ENCODE peak calls at places on chromosomes 7 and 10, in eight cellular contexts. L, J, D, E, N, Z, A and T are unnamed samples. For H3K27me3, the result is how much of the 10 kb centered on the place peaks cover.

GRCh38 chr10:4130685-4131084 is 345.7 kb upstream of the KLF6 start:
- DNase-seq in L (no peak), J (no peak), D (no peak), E (no peak), N (no peak), Z (no peak), A (no peak), T (no peak)

GRCh38 chr10:84352251-84352842 is 24.0 kb downstream of the CCSER2 start:
- DNase-seq in L (no peak), J (peak), D (peak), E (peak), N (peak), Z (no peak), A (no peak), T (peak)

GRCh38 chr10:11424456-11425287 is 186.8 kb downstream of the USP6NL start:
- DNase-seq in L (peak), J (peak), D (peak), E (peak), N (no peak), Z (no peak), A (no peak), T (peak)

GRCh38 chr7:30163231-30163894 is 28.6 kb downstream of the MTURN start:
- DNase-seq in L (no peak), J (no peak), D (no peak), E (no peak), N (no peak), Z (no peak), A (no peak), T (no peak)

GRCh38 chr10:285216-285967 is 150.1 kb downstream of the ZMYND11 start:
- DNase-seq in L (no peak), J (no peak), D (no peak), E (no peak), N (no peak), Z (no peak), A (no peak), T (no peak)

GRCh38 chr10:113767222-113767621 is 15.7 kb downstream of the PLEKHS1 start:
- DNase-seq in L (no peak), J (no peak), D (no peak), E (no peak), N (no peak), Z (no peak), A (no peak), T (no peak)

GRCh38 chr7:17716816-17717215 is 223.5 kb downstream of the SNX13 start:
- DNase-seq in L (no peak), J (no peak), D (no peak), E (no peak), N (no peak), Z (no peak), A (no peak), T (no peak)

GRCh38 chr10:22251751-22252285 is 34.0 kb upstream of the EBLN1 start:
- DNase-seq in L (no peak), J (peak), D (peak), E (peak), N (peak), Z (peak), A (no peak), T (peak)

GRCh38 chr10:97042716-97043562 is 142.8 kb downstream of the SLIT1 start:
- DNase-seq in L (no peak), J (peak), D (no peak), E (no peak), N (peak), Z (no peak), A (no peak), T (no peak)

GRCh38 chr10:42943025-42943818 is 133.6 kb upstream of the RET start:
- DNase-seq in L (no peak), J (no peak), D (no peak), E (peak), N (no peak), Z (peak), A (no peak), T (no peak)

GRCh38 chr7:50330701-50331100 is 26.2 kb downstream of the IKZF1 start:
- DNase-seq in L (no peak), J (no peak), D (no peak), E (no peak), N (no peak), Z (no peak), A (no peak), T (no peak)

GRCh38 chr7:7639847-7640220 is 718 bp upstream of the UMAD1 start:
- DNase-seq in L (no peak), J (no peak), D (peak), E (no peak), N (no peak), Z (no peak), A (no peak), T (no peak)

GRCh38 chr10:6667679-6668270 is 87.7 kb upstream of the PRKCQ start:
- DNase-seq in L (no peak), J (peak), D (peak), E (no peak), N (no peak), Z (no peak), A (no peak), T (peak)

GRCh38 chr10:87654212-87654611 is 5.5 kb upstream of the PAPSS2 start:
- DNase-seq in L (no peak), J (no peak), D (no peak), E (peak), N (no peak), Z (no peak), A (no peak), T (no peak)

GRCh38 chr7:12623885-12624498 is 53.5 kb downstream of the SCIN start:
- DNase-seq in L (no peak), J (peak), D (peak), E (no peak), N (no peak), Z (no peak), A (no peak), T (no peak)

GRCh38 chr10:8908013-8908412 is 853.5 kb downstream of the GATA3 start:
- DNase-seq in L (no peak), J (no peak), D (no peak), E (no peak), N (no peak), Z (no peak), A (no peak), T (no peak)

GRCh38 chr10:111077715-111078504 is 1.1 kb downstream of the ADRA2A start:
- DNase-seq in L (no peak), J (peak), D (peak), E (no peak), N (no peak), Z (no peak), A (no peak), T (peak)

GRCh38 chr10:34628174-34628802 is 186.8 kb downstream of the PARD3 start:
- DNase-seq in L (no peak), J (no peak), D (peak), E (peak), N (peak), Z (no peak), A (no peak), T (no peak)

GRCh38 chr7:1291846-1292765 is 59.4 kb downstream of the UNCX start:
- DNase-seq in L (no peak), J (no peak), D (no peak), E (no peak), N (peak), Z (no peak), A (no peak), T (no peak)

GRCh38 chr7:102843850-102844249 is 69.0 kb upstream of the LRRC17 start:
- DNase-seq in L (no peak), J (no peak), D (no peak), E (no peak), N (no peak), Z (no peak), A (no peak), T (no peak)

GRCh38 chr10:91345716-91346115 is 64.4 kb upstream of the HECTD2 start:
- DNase-seq in L (no peak), J (no peak), D (no peak), E (no peak), N (no peak), Z (no peak), A (no peak), T (no peak)

GRCh38 chr10:122475130-122475529 is 13.8 kb downstream of the HTRA1 start:
- DNase-seq in L (no peak), J (peak), D (no peak), E (no peak), N (peak), Z (no peak), A (peak), T (peak)

GRCh38 chr7:135939268-135939667 is 37.9 kb downstream of the MTPN start:
- DNase-seq in L (no peak), J (peak), D (no peak), E (no peak), N (no peak), Z (no peak), A (no peak), T (no peak)

GRCh38 chr7:122736183-122736582 is 33.5 kb upstream of the RNF148 start:
- DNase-seq in L (no peak), J (no peak), D (no peak), E (no peak), N (no peak), Z (no peak), A (no peak), T (no peak)

GRCh38 chr7:7117935-7118586 is 64.3 kb upstream of the C1GALT1 start:
- DNase-seq in L (no peak), J (no peak), D (no peak), E (no peak), N (no peak), Z (no peak), A (no peak), T (no peak)

GRCh38 chr10:102327002-102327401 is 68.5 kb upstream of the NFKB2 start:
- DNase-seq in L (no peak), J (peak), D (no peak), E (no peak), N (no peak), Z (no peak), A (no peak), T (no peak)

GRCh38 chr7:155979566-155979965 is 167.3 kb upstream of the SHH start:
- DNase-seq in L (no peak), J (no peak), D (no peak), E (peak), N (no peak), Z (peak), A (no peak), T (no peak)

GRCh38 chr7:24316340-24316739 is 32.4 kb downstream of the NPY start:
- DNase-seq in L (no peak), J (no peak), D (no peak), E (no peak), N (no peak), Z (no peak), A (no peak), T (no peak)

GRCh38 chr7:47404005-47404404 is 177.9 kb downstream of the TNS3 start:
- DNase-seq in L (no peak), J (no peak), D (no peak), E (peak), N (no peak), Z (no peak), A (no peak), T (no peak)

GRCh38 chr7:2046581-2047271 is 186.0 kb downstream of the MAD1L1 start:
- DNase-seq in L (no peak), J (no peak), D (no peak), E (no peak), N (peak), Z (no peak), A (no peak), T (no peak)

GRCh38 chr10:115936926-115937755 is 335.9 kb downstream of the GFRA1 start:
- DNase-seq in L (no peak), J (no peak), D (no peak), E (no peak), N (no peak), Z (no peak), A (no peak), T (no peak)

GRCh38 chr7:571096-572012 is 51.7 kb upstream of the PDGFA start:
- DNase-seq in L (no peak), J (peak), D (no peak), E (no peak), N (no peak), Z (no peak), A (no peak), T (no peak)

GRCh38 chr10:87646192-87646909 is 13.3 kb upstream of the PAPSS2 start:
- DNase-seq in L (no peak), J (no peak), D (no peak), E (no peak), N (no peak), Z (no peak), A (no peak), T (no peak)

GRCh38 chr10:44715081-44715480 is 196.1 kb upstream of the TMEM72 start:
- DNase-seq in L (no peak), J (no peak), D (no peak), E (no peak), N (no peak), Z (no peak), A (no peak), T (no peak)

GRCh38 chr7:75985518-75986146 is 8.8 kb downstream of the TMEM120A start:
- DNase-seq in L (no peak), J (no peak), D (peak), E (no peak), N (peak), Z (no peak), A (no peak), T (no peak)

GRCh38 chr10:17993361-17993760 is 41.6 kb downstream of the SLC39A12 start:
- DNase-seq in L (no peak), J (no peak), D (no peak), E (no peak), N (no peak), Z (no peak), A (no peak), T (no peak)

GRCh38 chr10:46539596-46540411 is 16.7 kb downstream of the GPRIN2 start:
- DNase-seq in L (no peak), J (no peak), D (peak), E (peak), N (peak), Z (peak), A (no peak), T (no peak)

GRCh38 chr10:46542567-46543323 is 13.7 kb downstream of the GPRIN2 start:
- DNase-seq in L (no peak), J (no peak), D (no peak), E (peak), N (no peak), Z (peak), A (peak), T (no peak)

GRCh38 chr10:46540412-46541016 is 15.9 kb downstream of the GPRIN2 start:
- DNase-seq in L (no peak), J (no peak), D (no peak), E (peak), N (peak), Z (peak), A (no peak), T (no peak)

GRCh38 chr10:46541735-46542566 is 14.5 kb downstream of the GPRIN2 start:
- DNase-seq in L (no peak), J (no peak), D (no peak), E (peak), N (peak), Z (peak), A (no peak), T (no peak)

GRCh38 chr10:46541017-46541661 is 15.3 kb downstream of the GPRIN2 start:
- DNase-seq in L (no peak), J (peak), D (peak), E (peak), N (peak), Z (peak), A (no peak), T (no peak)
- H3K27me3 ChIP-seq in L (under half), J (under half), D (under half), E (under half), N (under half), Z (under half), A (under half), T (under half)

GRCh38 chr7:127976056-127976455 is 55.2 kb downstream of the LRRC4 start:
- DNase-seq in L (no peak), J (no peak), D (peak), E (peak), N (no peak), Z (no peak), A (no peak), T (no peak)
- H3K4me3 ChIP-seq in L (no peak), J (no peak), D (no peak), E (no peak), N (no peak), Z (no peak), A (no peak), T (no peak)

GRCh38 chr10:3117486-3117885 is 50.1 kb downstream of the PFKP start:
- DNase-seq in L (no peak), J (no peak), D (no peak), E (no peak), N (no peak), Z (no peak), A (no peak), T (no peak)
- H3K27me3 ChIP-seq in L (under half), J (under half), D (under half), E (under half), N (under half), Z (under half), A (under half), T (under half)

GRCh38 chr10:14571866-14572507 is 202.7 kb downstream of the FAM107B start:
- DNase-seq in L (no peak), J (no peak), D (peak), E (peak), N (peak), Z (peak), A (peak), T (peak)
- H3K4me3 ChIP-seq in L (no peak), J (no peak), D (no peak), E (no peak), N (no peak), Z (no peak), A (peak), T (no peak)

GRCh38 chr10:133279266-133279960 is 2.7 kb upstream of the ADAM8 start:
- DNase-seq in L (no peak), J (no peak), D (no peak), E (no peak), N (no peak), Z (no peak), A (no peak), T (no peak)

GRCh38 chr10:133280391-133281059 is 3.9 kb upstream of the ADAM8 start:
- DNase-seq in L (no peak), J (no peak), D (no peak), E (no peak), N (no peak), Z (no peak), A (no peak), T (no peak)

GRCh38 chr10:133281628-133282372 is 5.1 kb upstream of the ADAM8 start:
- DNase-seq in L (no peak), J (no peak), D (no peak), E (no peak), N (no peak), Z (no peak), A (no peak), T (no peak)

GRCh38 chr10:133279961-133280283 is 3.3 kb upstream of the ADAM8 start:
- DNase-seq in L (no peak), J (no peak), D (no peak), E (no peak), N (no peak), Z (no peak), A (no peak), T (no peak)

DNA sequence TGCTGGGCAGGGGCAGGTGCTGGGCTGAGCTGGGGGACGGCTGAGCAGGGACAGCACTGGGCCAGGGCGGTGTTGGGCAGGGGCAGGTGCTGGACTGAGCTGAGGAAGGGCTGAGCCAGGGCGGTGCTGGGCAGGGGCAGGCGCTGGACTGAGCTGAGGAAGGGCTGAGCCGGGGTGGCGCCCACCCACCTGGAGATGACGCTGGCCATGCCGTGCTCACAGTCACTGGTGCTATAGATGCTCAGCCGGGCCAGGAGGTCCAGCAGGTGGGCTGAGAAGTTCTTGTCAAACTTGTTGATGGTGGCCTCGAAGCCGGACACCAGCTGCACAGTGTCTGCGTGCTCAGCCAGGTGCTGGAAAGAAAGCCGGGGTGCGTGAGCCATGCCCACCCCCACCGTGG is 4.4 kb upstream of the ADAM8 start:
- DNase-seq in L (no peak), J (no peak), D (no peak), E (no peak), N (no peak), Z (no peak), A (no peak), T (no peak)
- H3K27me3 ChIP-seq in L (under half), J (under half), D (under half), E (under half), N (under half), Z (under half), A (under half), T (under half)

GRCh38 chr10:62885656-62886461 is 69.7 kb upstream of the EGR2 start:
- DNase-seq in L (no peak), J (no peak), D (no peak), E (no peak), N (no peak), Z (no peak), A (no peak), T (no peak)
- H3K4me3 ChIP-seq in L (no peak), J (no peak), D (no peak), E (no peak), N (no peak), Z (no peak), A (no peak), T (no peak)

GRCh38 chr7:42753322-42753721 is 158.5 kb downstream of the C7orf25 start:
- DNase-seq in L (no peak), J (no peak), D (no peak), E (no peak), N (no peak), Z (no peak), A (no peak), T (no peak)
- H3K27me3 ChIP-seq in L (under half), J (under half), D (under half), E (under half), N (under half), Z (under half), A (under half), T (under half)

GRCh38 chr7:69596723-69597277 is 1.5 kb upstream of the AUTS2 start:
- DNase-seq in L (no peak), J (no peak), D (no peak), E (no peak), N (no peak), Z (no peak), A (no peak), T (no peak)
- H3K4me3 ChIP-seq in L (peak), J (peak), D (no peak), E (peak), N (peak), Z (peak), A (peak), T (peak)

GRCh38 chr10:73289958-73290357 is 37.5 kb upstream of the MRPS16 start:
- DNase-seq in L (no peak), J (no peak), D (no peak), E (no peak), N (no peak), Z (no peak), A (no peak), T (no peak)
- H3K27me3 ChIP-seq in L (under half), J (under half), D (under half), E (under half), N (under half), Z (under half), A (under half), T (under half)

GRCh38 chr7:26856481-26856880 is 7.9 kb downstream of the SKAP2 start:
- DNase-seq in L (no peak), J (no peak), D (no peak), E (no peak), N (no peak), Z (no peak), A (no peak), T (no peak)

GRCh38 chr7:26858229-26858568 is 6.2 kb downstream of the SKAP2 start:
- DNase-seq in L (no peak), J (no peak), D (no peak), E (no peak), N (no peak), Z (no peak), A (no peak), T (no peak)

GRCh38 chr7:26857534-26858228 is 6.7 kb downstream of the SKAP2 start:
- DNase-seq in L (no peak), J (peak), D (peak), E (no peak), N (peak), Z (no peak), A (no peak), T (peak)

GRCh38 chr7:26858735-26859134 is 5.7 kb downstream of the SKAP2 start:
- DNase-seq in L (no peak), J (peak), D (no peak), E (no peak), N (no peak), Z (no peak), A (no peak), T (no peak)

DNA sequence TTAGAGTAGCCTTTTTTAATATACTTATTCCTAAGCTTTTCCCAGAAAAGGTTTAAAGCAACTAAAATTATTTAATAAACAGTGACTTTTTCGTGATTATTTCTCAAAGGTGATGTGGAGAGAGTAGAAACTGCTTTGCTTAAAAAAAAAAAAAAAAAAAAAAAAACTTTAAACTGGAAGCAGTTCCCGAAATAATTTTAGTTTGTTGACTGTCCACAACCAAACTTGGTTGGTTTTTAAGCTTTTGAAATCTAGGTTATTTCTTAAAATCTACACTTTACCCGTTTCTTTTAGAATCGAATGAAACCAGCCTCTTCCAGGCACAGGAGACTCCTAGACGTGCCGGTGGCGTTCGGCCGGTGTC is 7.2 kb downstream of the SKAP2 start:
- DNase-seq in L (no peak), J (no peak), D (no peak), E (no peak), N (no peak), Z (no peak), A (no peak), T (no peak)
- H3K4me3 ChIP-seq in L (peak), J (no peak), D (no peak), E (peak), N (no peak), Z (peak), A (peak), T (peak)